ENCODE peak calls at places on chromosomes 12 and 14, in five cellular contexts. S, V, O, N and U are unnamed samples.

GRCh38 chr14:74934476-74935339 is 11.6 kb upstream of the RPS6KL1 start:
- DNase-seq in V (no peak), S (peak), O (peak), N (no peak), U (no peak)

GRCh38 chr14:86372402-86372801 is 842.5 kb downstream of the FLRT2 start:
- DNase-seq in N (no peak), O (no peak), S (no peak), V (no peak), U (no peak)

GRCh38 chr12:42386310-42386709 is 60.3 kb downstream of the PPHLN1 start:
- DNase-seq in S (no peak), V (no peak), N (no peak), O (no peak), U (no peak)

GRCh38 chr12:22626429-22626828 is 1.5 kb downstream of the ETNK1 start:
- DNase-seq in S (no peak), O (no peak), N (no peak), V (peak), U (no peak)

GRCh38 chr14:96090441-96091148 is 51.4 kb downstream of the C14orf132 start:
- DNase-seq in V (peak), O (peak), N (no peak), S (no peak), U (no peak)

GRCh38 chr12:115354007-115354452 is 670.1 kb upstream of the TBX3 start:
- DNase-seq in O (no peak), N (peak), V (peak), S (no peak), U (no peak)

GRCh38 chr14:61593330-61593729 is 102.0 kb upstream of the HIF1A start:
- DNase-seq in O (no peak), N (no peak), S (no peak), V (no peak), U (no peak)

GRCh38 chr12:70590549-70591226 is 46.5 kb downstream of the PTPRB start:
- DNase-seq in V (no peak), O (no peak), S (no peak), N (no peak), U (no peak)

GRCh38 chr14:97413991-97414717 is 617.0 kb downstream of the VRK1 start:
- DNase-seq in N (no peak), V (no peak), O (no peak), S (no peak), U (no peak)

GRCh38 chr12:57215668-57216013 is 953 bp upstream of the NXPH4 start:
- DNase-seq in O (no peak), V (peak), N (no peak), S (no peak), U (no peak)

GRCh38 chr12:110992909-110993308 is 72.5 kb upstream of the MYL2 start:
- DNase-seq in O (no peak), V (no peak), S (no peak), N (no peak), U (no peak)

GRCh38 chr12:108257004-108257403 is 82.1 kb downstream of the CMKLR1 start:
- DNase-seq in O (no peak), V (no peak), S (no peak), N (no peak), U (no peak)

GRCh38 chr12:132376464-132376830 is 47.1 kb upstream of the GALNT9 start:
- DNase-seq in V (no peak), O (no peak), S (no peak), N (no peak), U (no peak)

GRCh38 chr12:58639323-58639934 is 280.9 kb downstream of the LRIG3 start:
- DNase-seq in O (no peak), V (peak), N (no peak), S (no peak), U (no peak)

GRCh38 chr12:24997970-24998582 is 49.2 kb upstream of the BCAT1 start:
- DNase-seq in O (no peak), S (no peak), V (peak), N (no peak), U (no peak)

GRCh38 chr12:110345963-110346362 is 57.5 kb downstream of the ANAPC7 start:
- DNase-seq in V (no peak), O (no peak), N (no peak), S (no peak), U (no peak)

GRCh38 chr14:95695913-95696312 is 9.7 kb downstream of the TCL1B start:
- DNase-seq in N (no peak), S (no peak), V (no peak), O (no peak), U (no peak)

GRCh38 chr12:76876696-76877229 is 2.1 kb downstream of the CSRP2 start:
- DNase-seq in V (no peak), O (no peak), N (no peak), S (no peak), U (no peak)

GRCh38 chr12:113862570-113863454 is 103.3 kb downstream of the RBM19 start:
- DNase-seq in V (peak), N (peak), O (peak), S (no peak), U (no peak)

GRCh38 chr12:53265783-53266182 is 2.3 kb upstream of the ESPL1 start:
- DNase-seq in V (no peak), N (no peak), O (no peak), S (no peak), U (no peak)

GRCh38 chr12:79707830-79708229 is 17.1 kb upstream of the PAWR start:
- DNase-seq in S (no peak), V (no peak), N (no peak), O (no peak), U (no peak)

GRCh38 chr12:51330186-51330585 is 6.2 kb upstream of the BIN2 start:
- DNase-seq in S (no peak), V (peak), N (no peak), O (no peak), U (no peak)

GRCh38 chr14:72714094-72714493 is 179.8 kb downstream of the DPF3 start:
- DNase-seq in N (no peak), O (no peak), S (no peak), V (no peak), U (no peak)

GRCh38 chr14:31047503-31047902 is 21.3 kb upstream of the STRN3 start:
- DNase-seq in O (no peak), S (no peak), V (no peak), N (no peak), U (no peak)

GRCh38 chr12:95815635-95816212 is 25.2 kb upstream of the NTN4 start:
- DNase-seq in O (no peak), N (peak), S (no peak), V (peak), U (no peak)

GRCh38 chr12:71439613-71440392 is at the start of gene LGR5:
- DNase-seq in S (no peak), V (peak), O (peak), N (peak), U (no peak)

GRCh38 chr12:116280590-116281290 is 3.2 kb upstream of the MED13L start:
- DNase-seq in N (no peak), S (no peak), O (no peak), V (no peak), U (no peak)

GRCh38 chr14:23362200-23362599 is 2.8 kb downstream of the EFS start:
- DNase-seq in S (no peak), V (peak), N (peak), O (no peak), U (no peak)
- TF ChIP-seq CTCF in S (no peak), V (peak), N (no peak), O (no peak), U (no peak)

DNA sequence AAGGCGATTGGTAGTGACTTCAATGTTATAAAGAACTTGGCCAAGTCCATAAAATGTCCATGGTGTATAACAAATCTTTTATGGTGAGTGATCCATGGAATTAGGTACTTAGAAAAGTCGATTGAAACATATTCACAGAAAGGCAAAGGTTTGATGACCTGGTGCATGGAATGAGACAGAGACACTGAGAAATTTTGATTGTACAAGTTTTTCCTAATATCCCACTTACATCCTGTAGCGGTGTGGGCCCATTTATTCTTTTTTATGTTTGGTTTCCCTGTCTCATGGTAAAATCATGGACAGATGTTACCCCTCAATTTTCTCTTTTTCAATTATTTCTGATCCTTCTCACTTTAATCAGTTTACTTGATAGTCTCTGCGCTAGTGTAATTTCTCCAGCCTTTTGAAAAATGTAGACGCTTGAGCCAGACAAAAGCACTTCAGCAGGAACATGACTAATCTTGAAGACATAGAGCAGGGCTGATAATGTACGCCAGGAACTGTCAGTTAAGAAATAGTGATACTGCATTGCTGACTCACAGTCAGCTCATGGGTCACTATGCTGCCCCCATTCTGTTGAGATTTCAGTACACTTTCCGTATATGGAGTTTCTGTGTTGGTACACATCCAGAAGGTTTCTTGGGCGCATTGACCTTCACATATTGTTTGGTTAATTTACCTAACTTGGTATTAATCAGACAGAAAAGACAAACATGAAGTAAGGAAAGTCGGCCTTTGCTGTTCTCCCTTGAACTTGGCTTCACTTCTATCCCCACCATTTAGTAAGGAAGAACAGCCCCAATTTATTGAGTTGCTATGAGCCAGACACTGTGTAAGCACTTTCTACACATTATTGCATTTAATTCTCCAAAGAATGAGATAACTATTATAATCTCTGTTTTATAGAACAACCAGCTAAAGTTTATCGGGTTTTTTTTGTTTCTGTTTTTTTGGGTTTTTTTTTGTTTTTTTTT is 841.7 kb downstream of the DIO2 start:
- DNase-seq in V (peak), S (no peak), O (no peak), N (peak), U (no peak)
- TF ChIP-seq CTCF in V (peak), S (no peak), O (no peak), N (no peak), U (no peak)

DNA sequence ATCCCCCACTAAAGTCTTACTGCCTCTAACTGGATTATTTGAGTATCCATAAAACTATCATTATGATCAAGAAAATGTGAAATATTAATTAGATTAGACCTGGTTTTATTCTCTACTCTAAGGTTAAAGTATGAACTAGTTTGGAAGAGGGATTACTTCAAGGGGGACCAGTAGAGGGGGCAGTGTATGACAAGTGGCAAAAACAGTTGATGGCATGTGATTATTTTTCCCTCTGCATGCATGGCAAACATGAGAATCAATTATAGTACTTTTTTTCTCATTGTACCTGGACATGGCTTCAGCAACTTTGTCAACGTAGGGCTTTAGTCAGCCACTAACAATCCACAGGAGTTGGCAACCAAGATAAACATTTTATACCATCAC is 145.0 kb upstream of the SLC38A2 start:
- DNase-seq in V (no peak), O (no peak), N (no peak), S (no peak), U (no peak)
- TF ChIP-seq CTCF in V (no peak), O (no peak), N (no peak), S (no peak), U (no peak)

GRCh38 chr14:69242311-69243224 is 17.4 kb upstream of the GALNT16 start:
- DNase-seq in V (peak), N (peak), S (no peak), O (no peak), U (no peak)
- TF ChIP-seq CTCF in V (peak), N (peak), S (peak), O (peak), U (peak)

GRCh38 chr12:122348505-122348904 is 74.0 kb downstream of the CLIP1 start:
- DNase-seq in N (no peak), V (no peak), O (no peak), S (no peak), U (no peak)

GRCh38 chr12:122352394-122352793 is 70.1 kb downstream of the CLIP1 start:
- DNase-seq in S (no peak), N (no peak), O (no peak), V (no peak), U (no peak)

GRCh38 chr12:122346054-122346453 is 76.4 kb downstream of the CLIP1 start:
- DNase-seq in S (no peak), O (no peak), N (no peak), V (no peak), U (no peak)

GRCh38 chr12:122349078-122349477 is 73.4 kb downstream of the CLIP1 start:
- DNase-seq in S (no peak), N (no peak), O (no peak), V (no peak), U (no peak)

GRCh38 chr12:122350444-122350843 is 72.0 kb downstream of the CLIP1 start:
- DNase-seq in V (peak), N (no peak), S (no peak), O (peak), U (no peak)
- TF ChIP-seq CTCF in V (peak), N (no peak), S (no peak), O (peak), U (no peak)